ENCODE peak calls at places on chromosomes 3 and 15, in six cellular contexts. D, C, R, N, V and S are unnamed samples. For H3K4me1 and H3K27me3, the result is how much of the 10 kb centered on the place peaks cover.

GRCh38 chr3:120285508-120285841 is 453 bp upstream of the GPR156 start:
- DNase-seq in R (no peak), D (no peak), V (no peak), C (no peak), N (no peak), S (no peak)

GRCh38 chr15:66078196-66078928 is 175.2 kb downstream of the MEGF11 start:
- DNase-seq in R (no peak), N (no peak), V (no peak), C (no peak), D (no peak), S (no peak)

GRCh38 chr3:88775026-88775690 is 332.3 kb upstream of the EPHA3 start:
- DNase-seq in R (no peak), C (no peak), V (no peak), N (no peak), D (no peak), S (no peak)

GRCh38 chr3:95399580-95399979 is 1336.7 kb downstream of the NSUN3 start:
- DNase-seq in C (no peak), R (no peak), D (no peak), V (no peak), N (no peak), S (no peak)

GRCh38 chr15:42726114-42726513 is 10.8 kb downstream of the CDAN1 start:
- DNase-seq in C (no peak), D (no peak), R (no peak), N (no peak), V (no peak), S (no peak)

GRCh38 chr3:106160396-106160795 is 291.6 kb upstream of the CBLB start:
- DNase-seq in N (no peak), V (no peak), C (no peak), R (no peak), D (no peak), S (no peak)

GRCh38 chr3:27507515-27508266 is 23.5 kb upstream of the SLC4A7 start:
- DNase-seq in D (no peak), N (no peak), V (no peak), R (no peak), C (peak), S (no peak)

GRCh38 chr3:5136619-5137429 is 14.7 kb downstream of the ARL8B start:
- DNase-seq in R (no peak), C (peak), N (peak), D (no peak), V (no peak), S (no peak)

GRCh38 chr3:152331975-152332374 is 63.2 kb downstream of the MBNL1 start:
- DNase-seq in V (no peak), C (no peak), D (no peak), R (no peak), N (no peak), S (no peak)

GRCh38 chr3:179174898-179175297 is 26.7 kb downstream of the PIK3CA start:
- DNase-seq in D (no peak), C (no peak), N (no peak), R (no peak), V (no peak), S (no peak)

GRCh38 chr3:21912656-21913055 is 161.6 kb upstream of the ZNF385D start:
- DNase-seq in V (no peak), D (no peak), N (no peak), C (peak), R (no peak), S (no peak)

GRCh38 chr3:27105904-27106303 is 263.3 kb downstream of the NEK10 start:
- DNase-seq in C (no peak), R (no peak), D (no peak), N (no peak), V (no peak), S (no peak)

GRCh38 chr3:23761440-23761896 is 44.3 kb upstream of the UBE2E1 start:
- DNase-seq in C (peak), V (no peak), D (peak), R (no peak), N (no peak), S (no peak)

GRCh38 chr3:130934442-130935089 is 40.7 kb downstream of the ATP2C1 start:
- DNase-seq in D (no peak), C (peak), V (no peak), R (no peak), N (no peak), S (no peak)

GRCh38 chr3:117404756-117405155 is 695.2 kb downstream of the TUSC7 start:
- DNase-seq in N (no peak), C (no peak), R (no peak), D (no peak), V (no peak), S (no peak)

GRCh38 chr15:101019351-101019750 is 100.2 kb downstream of the LRRK1 start:
- DNase-seq in D (no peak), C (no peak), N (no peak), V (no peak), R (no peak), S (no peak)

GRCh38 chr15:38609097-38609738 is 44.6 kb upstream of the RASGRP1 start:
- DNase-seq in N (no peak), D (no peak), R (no peak), C (no peak), V (no peak), S (no peak)

GRCh38 chr15:51111061-51111460 is 16.4 kb upstream of the TNFAIP8L3 start:
- DNase-seq in V (no peak), N (no peak), D (no peak), C (no peak), R (no peak), S (no peak)

GRCh38 chr15:21260966-21261395 is 179.3 kb downstream of the POTEB3 start:
- DNase-seq in D (no peak), N (no peak), C (no peak), V (peak), R (no peak), S (no peak)

GRCh38 chr3:4720316-4721075 is 227.3 kb downstream of the ITPR1 start:
- DNase-seq in N (no peak), R (peak), C (peak), D (peak), V (no peak), S (peak)

GRCh38 chr3:56894912-56895431 is 93.2 kb upstream of the ARHGEF3 start:
- DNase-seq in C (peak), D (no peak), V (no peak), R (no peak), N (no peak), S (no peak)

GRCh38 chr3:150232992-150233451 is 175.1 kb upstream of the TSC22D2 start:
- DNase-seq in C (peak), R (no peak), N (no peak), V (no peak), D (no peak), S (no peak)

GRCh38 chr3:46917257-46917656 is 39.7 kb downstream of the PTH1R start:
- DNase-seq in C (no peak), D (no peak), R (no peak), V (no peak), N (no peak), S (peak)

GRCh38 chr3:64242435-64242834 is 17.2 kb upstream of the PRICKLE2 start:
- DNase-seq in V (peak), N (no peak), D (no peak), R (no peak), C (peak), S (no peak)

GRCh38 chr3:197912770-197913476 is 37.1 kb upstream of the RPL35A start:
- DNase-seq in D (no peak), N (no peak), V (no peak), R (no peak), C (peak), S (no peak)

GRCh38 chr3:129534428-129535027 is 6.1 kb downstream of the RHO start:
- DNase-seq in N (no peak), V (no peak), R (no peak), C (no peak), D (no peak), S (no peak)

GRCh38 chr3:16908006-16908405 is 23.3 kb downstream of the PLCL2 start:
- DNase-seq in C (no peak), D (no peak), R (no peak), V (no peak), N (no peak), S (no peak)
- H3K4me3 ChIP-seq in C (no peak), D (no peak), R (no peak), V (no peak), N (no peak), S (no peak)

DNA sequence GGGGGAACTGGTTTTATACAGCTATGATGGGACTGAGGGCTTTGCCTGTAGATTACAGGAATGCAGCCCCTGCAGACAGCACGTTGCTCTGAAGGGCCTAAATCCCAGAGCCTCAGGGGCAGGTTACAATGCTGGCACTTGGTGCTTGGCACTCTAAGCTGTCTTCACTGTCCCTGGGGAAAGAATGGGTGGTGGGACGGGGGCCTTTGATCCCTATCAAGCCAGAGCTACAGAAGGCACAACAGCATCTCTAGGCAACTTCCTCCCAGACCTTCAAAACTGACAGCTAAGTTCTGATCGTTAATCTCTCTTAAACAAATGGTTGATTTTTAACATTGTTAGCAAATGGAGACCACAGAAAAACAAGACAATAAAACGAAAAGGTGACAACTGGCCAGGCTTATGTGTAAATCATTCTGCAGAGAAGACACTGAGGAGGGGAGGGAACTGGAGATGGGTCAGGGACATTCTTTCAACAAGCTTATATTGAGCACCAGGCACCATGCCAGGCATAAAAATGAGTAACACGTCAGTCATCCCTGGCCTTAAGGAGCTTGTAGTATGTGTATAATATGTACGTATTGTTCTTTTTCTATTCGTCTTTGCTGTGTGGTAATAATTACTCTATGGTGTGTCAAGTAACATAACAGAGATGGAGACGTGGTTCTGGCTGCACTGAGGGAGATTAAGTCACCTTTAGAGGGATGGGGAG is 49.1 kb downstream of the CA12 start:
- DNase-seq in D (peak), N (no peak), V (no peak), R (no peak), C (peak), S (no peak)
- H3K4me1 ChIP-seq in D (under half), N (under half), V (under half), R (under half), C (under half), S (under half)

GRCh38 chr15:89494006-89494405 is 2.4 kb downstream of the RHCG start:
- DNase-seq in D (no peak), V (no peak), N (no peak), R (no peak), C (no peak), S (peak)
- H3K27me3 ChIP-seq in D (under half), V (under half), N (under half), R (under half), C (under half), S (half or more)

GRCh38 chr15:70063284-70063991 is 34.3 kb downstream of the TLE3 start:
- DNase-seq in D (no peak), N (no peak), C (no peak), R (no peak), V (peak), S (peak)

GRCh38 chr15:70060214-70061085 is 37.3 kb downstream of the TLE3 start:
- DNase-seq in N (no peak), R (no peak), C (no peak), V (no peak), D (no peak), S (no peak)

GRCh38 chr15:70062321-70062956 is 35.3 kb downstream of the TLE3 start:
- DNase-seq in N (no peak), R (peak), C (peak), V (peak), D (no peak), S (peak)

GRCh38 chr15:70061086-70061370 is 36.7 kb downstream of the TLE3 start:
- DNase-seq in C (peak), R (no peak), N (no peak), D (no peak), V (no peak), S (no peak)

GRCh38 chr15:70061696-70062270 is 35.9 kb downstream of the TLE3 start:
- DNase-seq in R (no peak), D (no peak), N (no peak), V (no peak), C (no peak), S (peak)
- H3K4me3 ChIP-seq in R (peak), D (no peak), N (no peak), V (no peak), C (no peak), S (peak)

GRCh38 chr3:177448987-177449975 is 252.0 kb upstream of the TBL1XR1 start:
- DNase-seq in N (no peak), D (no peak), R (no peak), V (no peak), C (peak), S (no peak)
- H3K4me1 ChIP-seq in N (under half), D (under half), R (under half), V (under half), C (under half), S (under half)

GRCh38 chr15:40928975-40929729 is at the start of gene DLL4:
- DNase-seq in R (no peak), N (no peak), V (peak), C (peak), D (peak), S (no peak)
- H3K27me3 ChIP-seq in R (half or more), N (half or more), V (under half), C (half or more), D (under half), S (half or more)

GRCh38 chr3:122063908-122064307 is 8.7 kb downstream of the CD86 start:
- DNase-seq in V (no peak), C (no peak), R (no peak), N (no peak), D (no peak), S (no peak)

GRCh38 chr3:122067214-122067550 is 12.0 kb downstream of the CD86 start:
- DNase-seq in C (peak), V (no peak), D (no peak), R (no peak), N (no peak), S (no peak)

GRCh38 chr3:122064318-122064717 is 9.2 kb downstream of the CD86 start:
- DNase-seq in V (no peak), D (no peak), R (no peak), C (no peak), N (no peak), S (no peak)

GRCh38 chr3:122067588-122068240 is 12.6 kb downstream of the CD86 start:
- DNase-seq in C (no peak), N (no peak), V (no peak), D (no peak), R (no peak), S (no peak)

GRCh38 chr3:122066331-122067213 is 11.4 kb downstream of the CD86 start:
- DNase-seq in C (no peak), R (no peak), D (no peak), N (no peak), V (no peak), S (no peak)
- H3K4me3 ChIP-seq in C (no peak), R (no peak), D (no peak), N (no peak), V (no peak), S (no peak)